ENCODE peak calls at places on chromosomes 7 and 10, in four cellular contexts. T is GM12892, Q is spleen, H is lower leg skin. R is an unnamed sample.

GRCh38 chr7:19648791-19649190 is 60.0 kb downstream of the POLR1F start:
- DNase-seq in T (no peak), Q (no peak), H (no peak), R (no peak)

GRCh38 chr7:130896898-130897514 is 163.0 kb upstream of the KLF14 start:
- DNase-seq in T (peak), Q (peak), H (no peak), R (no peak)

GRCh38 chr7:37362802-37363201 is 85.9 kb downstream of the ELMO1 start:
- DNase-seq in T (no peak), Q (no peak), H (no peak), R (no peak)

GRCh38 chr10:38008006-38008405 is 2.5 kb upstream of the ZNF33A start:
- DNase-seq in T (no peak), Q (no peak), H (no peak), R (no peak)

GRCh38 chr7:28434510-28434909 is 22.2 kb downstream of the CREB5 start:
- DNase-seq in T (no peak), Q (no peak), H (no peak), R (no peak)

GRCh38 chr10:5259132-5259951 is 62.7 kb downstream of the AKR1C4 start:
- DNase-seq in T (no peak), Q (no peak), H (no peak), R (no peak)

GRCh38 chr7:156438011-156438410 is 202.6 kb upstream of the RNF32 start:
- DNase-seq in T (no peak), Q (no peak), H (no peak), R (no peak)

GRCh38 chr10:32205666-32206065 is 141.3 kb downstream of the EPC1 start:
- DNase-seq in T (no peak), Q (no peak), H (no peak), R (no peak)

GRCh38 chr7:36400023-36400422 is 10.4 kb downstream of the ANLN start:
- DNase-seq in T (no peak), Q (no peak), H (no peak), R (no peak)

GRCh38 chr10:133335238-133336122 is 1.2 kb downstream of the CALY start:
- DNase-seq in T (no peak), Q (peak), H (no peak), R (no peak)

GRCh38 chr10:17237915-17238444 is 9.9 kb downstream of the VIM start:
- DNase-seq in T (no peak), Q (no peak), H (no peak), R (no peak)

GRCh38 chr7:121406866-121407439 is 10.8 kb upstream of the FAM3C start:
- DNase-seq in T (no peak), Q (no peak), H (no peak), R (no peak)
- TF ChIP-seq POLR2A in T (no peak), Q (no peak), H (no peak), R (no peak)

DNA sequence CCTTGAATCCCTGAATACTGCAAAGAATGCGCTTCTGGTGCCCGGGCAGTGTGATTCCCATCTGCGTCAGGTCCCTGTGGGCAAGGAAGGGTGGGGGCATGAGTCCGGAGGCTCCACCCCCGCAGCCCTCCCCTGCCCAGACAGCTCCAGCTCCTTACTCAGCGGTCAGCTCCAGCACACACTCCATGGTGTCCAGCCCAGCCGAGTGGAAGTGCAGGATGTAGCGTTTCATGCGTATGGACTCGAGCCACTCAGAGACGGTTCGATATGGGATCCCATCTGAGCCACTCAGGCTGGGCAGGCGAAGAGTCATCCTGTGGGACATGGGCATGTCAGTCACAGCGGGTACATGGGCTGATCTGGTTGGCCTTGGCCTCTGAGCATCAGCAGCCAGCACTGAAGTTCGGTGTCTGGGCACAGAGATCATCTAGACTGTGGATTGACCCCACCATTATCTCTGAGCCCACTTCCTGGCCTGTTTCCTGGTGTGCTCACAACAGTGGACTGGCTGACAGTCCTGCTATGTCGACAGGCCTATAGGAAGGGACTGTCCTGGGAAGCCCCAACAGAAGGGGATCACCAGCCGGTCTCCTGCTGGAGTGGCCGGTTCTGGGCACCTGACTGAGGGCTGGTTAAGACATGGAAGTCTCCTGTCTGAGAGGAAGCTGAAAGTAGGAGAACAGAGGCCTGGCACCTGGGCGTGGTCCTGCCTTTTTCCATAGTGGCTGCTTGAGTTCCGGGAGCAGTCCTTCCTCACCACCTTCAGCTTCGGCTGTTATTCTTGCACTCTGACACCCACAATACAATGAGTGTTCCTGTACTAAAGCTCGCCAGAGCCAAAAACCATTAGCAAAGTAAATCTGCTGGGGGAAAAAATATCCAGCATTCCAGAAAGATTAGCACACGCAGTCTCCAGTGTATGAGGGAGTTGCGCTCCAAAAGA is 10.6 kb downstream of the ZYX start:
- DNase-seq in T (no peak), Q (no peak), H (no peak), R (no peak)
- TF ChIP-seq POLR2A in T (peak), Q (no peak), H (no peak), R (no peak)

DNA sequence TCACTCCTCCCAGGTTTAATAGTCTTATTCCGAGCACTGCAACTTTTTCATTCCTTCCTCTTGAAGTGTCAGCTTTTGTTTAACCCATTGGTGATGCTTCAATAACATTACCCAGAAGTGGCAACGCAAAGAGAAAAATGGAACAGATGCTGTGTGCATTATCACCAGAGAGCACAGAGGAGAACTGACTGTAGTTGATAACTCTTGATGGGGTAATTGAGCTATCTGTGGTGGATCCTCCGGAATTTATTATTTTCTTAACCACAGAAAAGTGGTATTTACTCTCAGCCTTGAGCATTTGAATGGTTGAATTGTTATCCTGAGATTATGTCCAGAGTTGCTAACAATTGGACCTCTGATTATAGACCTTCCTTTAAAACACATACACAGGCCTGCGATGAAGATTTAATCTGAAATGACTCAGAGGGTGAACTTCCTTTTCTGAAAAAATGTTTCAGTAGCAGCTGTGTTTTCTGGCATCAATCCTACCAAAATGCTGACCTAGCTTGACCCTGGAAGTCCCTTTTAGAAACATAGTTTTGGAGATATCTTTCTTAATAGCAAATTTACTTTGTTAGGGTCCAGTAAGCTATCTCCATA is 1584.4 kb upstream of the LRRTM3 start:
- DNase-seq in T (no peak), Q (no peak), H (peak), R (no peak)
- TF ChIP-seq POLR2A in T (no peak), Q (no peak), H (no peak), R (no peak)

DNA sequence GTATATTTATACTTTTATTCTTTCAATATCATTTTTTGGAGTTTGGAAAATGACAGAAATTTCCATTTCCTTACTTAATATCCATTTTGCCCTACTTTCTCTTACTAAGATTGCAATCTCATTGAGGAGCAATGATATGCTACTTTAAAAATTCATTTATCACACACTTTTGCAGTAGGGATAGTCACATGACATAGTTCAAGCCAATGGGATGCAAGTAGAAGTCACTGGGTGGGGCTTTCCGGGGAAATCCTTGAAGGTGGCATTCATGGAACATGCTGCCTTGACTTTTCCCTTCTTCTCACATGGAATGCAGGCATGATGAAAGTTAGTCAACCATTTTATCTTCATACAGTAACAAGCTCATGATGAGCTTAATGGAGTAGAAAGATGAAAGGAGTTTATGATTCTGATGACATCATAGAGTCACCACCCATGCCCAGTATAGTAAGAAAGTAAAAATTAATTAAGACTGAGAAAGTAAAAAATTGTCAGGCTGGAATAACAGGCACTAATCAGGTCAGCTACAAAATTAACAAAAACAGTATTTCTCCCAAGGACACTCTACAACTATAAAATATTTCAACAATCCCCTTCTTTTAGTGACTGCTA is 33.4 kb downstream of the IQUB start:
- DNase-seq in T (no peak), Q (no peak), H (no peak), R (no peak)
- TF ChIP-seq POLR2A in T (no peak), Q (no peak), H (no peak), R (no peak)

GRCh38 chr10:110530131-110530831 is 32.6 kb downstream of the DUSP5 start:
- DNase-seq in T (no peak), Q (peak), H (peak), R (peak)
- TF ChIP-seq POLR2A in T (no peak), Q (no peak), H (no peak), R (peak)

GRCh38 chr10:24465899-24466615 is 257.1 kb downstream of the KIAA1217 start:
- DNase-seq in T (no peak), Q (no peak), H (no peak), R (peak)
- TF ChIP-seq POLR2A in T (no peak), Q (no peak), H (no peak), R (no peak)

DNA sequence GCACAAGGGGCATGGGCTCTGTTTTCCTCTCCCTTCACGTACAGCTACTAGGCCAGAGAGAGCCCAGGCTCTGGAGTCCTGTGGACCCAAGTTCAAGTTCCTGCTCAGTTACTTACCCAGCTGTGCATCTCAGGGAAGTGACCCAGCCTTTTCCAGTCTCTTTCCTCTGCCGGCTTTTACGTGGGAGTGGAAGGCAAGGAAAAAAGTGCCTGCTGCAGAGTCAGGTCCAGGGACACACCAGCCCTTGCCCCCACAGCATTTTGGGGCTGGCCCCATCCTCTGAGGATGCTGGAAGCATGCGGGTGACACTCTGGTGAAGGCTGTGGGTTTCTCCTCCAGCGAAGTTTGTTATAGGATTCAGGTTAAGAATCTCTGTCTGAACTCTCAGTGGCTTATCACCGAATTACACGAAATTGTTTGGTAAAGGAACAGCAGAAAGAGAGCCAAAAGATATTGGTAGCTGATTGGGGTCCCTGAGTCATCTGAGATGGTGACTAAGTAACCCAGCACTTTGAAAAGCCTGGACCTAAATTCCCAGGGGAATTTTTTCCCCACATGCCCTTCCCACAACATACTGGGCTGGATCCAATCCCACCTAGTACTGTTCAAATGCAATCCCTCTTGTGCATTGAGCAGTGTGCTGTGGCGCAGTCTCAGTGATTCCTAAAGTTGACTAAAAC is 424.3 kb downstream of the RPS24 start:
- DNase-seq in T (no peak), Q (no peak), H (no peak), R (peak)
- TF ChIP-seq POLR2A in T (no peak), Q (no peak), H (no peak), R (no peak)

R was measured in H54.